ENCODE peak calls at places on chromosome 22, in eight cellular contexts. G is GM12865; X is fibroblast of pulmonary artery; E is stimulated activated CD4-positive, alpha-beta T cell treated with anti-CD3 and anti-CD28 coated beads, Interleukin-15, amount 100 ng/mL, for 24 hours; D is NCI-H1417; A is C1 segment of cervical spinal cord; F is transverse colon; N is HuH-7. J is an unnamed sample.

GRCh38 chr22:41280065-41280464 is 5.9 kb downstream of the RANGAP1 start:
- DNase-seq in G (no peak), X (no peak), E (no peak), D (no peak), A (no peak), F (no peak), N (no peak), J (no peak)

GRCh38 chr22:46085831-46086576 is 64.3 kb upstream of the PPARA start:
- DNase-seq in G (no peak), X (peak; percentile 51), E (no peak), D (no peak), A (no peak), F (peak; percentile 93), N (no peak), J (no peak)

GRCh38 chr22:50091092-50091491 is 1.3 kb downstream of the MOV10L1 start:
- DNase-seq in G (no peak), X (no peak), E (no peak), D (no peak), A (no peak), F (no peak), N (no peak), J (no peak)

GRCh38 chr22:37189011-37189466 is 992 bp upstream of the C1QTNF6 start:
- DNase-seq in G (no peak), X (peak; percentile 75), E (no peak), D (no peak), A (no peak), F (no peak), N (no peak), J (no peak)

GRCh38 chr22:50641696-50642607 is 14.0 kb upstream of the ARSA start:
- DNase-seq in G (peak; percentile 13), X (peak; percentile 48), E (no peak), D (no peak), A (no peak), F (no peak), N (peak; percentile 75), J (no peak)

GRCh38 chr22:24521791-24522245 is 26.7 kb downstream of the UPB1 start:
- DNase-seq in G (peak; percentile 75), X (peak; percentile 71), E (peak; percentile 49), D (peak; percentile 80), A (no peak), F (peak; percentile 68), N (peak; percentile 83), J (peak; percentile 55)

GRCh38 chr22:19120829-19121630 is 1.2 kb downstream of the DGCR2 start:
- DNase-seq in G (no peak), X (peak; percentile 32), E (peak; percentile 58), D (no peak), A (no peak), F (peak; percentile 80), N (peak; percentile 71), J (peak; percentile 32)

GRCh38 chr22:30309981-30310672 is 16.6 kb downstream of the TBC1D10A start:
- DNase-seq in G (peak; percentile 74), X (no peak), E (no peak), D (peak; percentile 4), A (no peak), F (peak; percentile 74), N (no peak), J (no peak)

GRCh38 chr22:26589367-26589844 is 526 bp downstream of the TPST2 start:
- DNase-seq in G (peak; percentile 29), X (no peak), E (peak; percentile 56), D (no peak), A (no peak), F (peak; percentile 57), N (peak; percentile 64), J (peak; percentile 18)

GRCh38 chr22:37762389-37762836 is 45.3 kb upstream of the GCAT start:
- DNase-seq in G (no peak), X (no peak), E (no peak), D (no peak), A (no peak), F (no peak), N (no peak), J (no peak)

GRCh38 chr22:19903031-19903430 is 38.5 kb upstream of the COMT start:
- DNase-seq in G (no peak), X (no peak), E (no peak), D (peak; percentile 9), A (no peak), F (no peak), N (no peak), J (no peak)

GRCh38 chr22:28801845-28802594 is 1.7 kb upstream of the XBP1 start:
- DNase-seq in G (peak; percentile 52), X (no peak), E (no peak), D (no peak), A (no peak), F (peak; percentile 38), N (peak; percentile 74), J (no peak)

GRCh38 chr22:16937811-16938210 is 70.2 kb downstream of the GAB4 start:
- DNase-seq in G (no peak), X (no peak), E (no peak), D (no peak), A (no peak), F (no peak), N (no peak), J (no peak)

GRCh38 chr22:50056214-50056972 is 1.7 kb downstream of the TTLL8 start:
- DNase-seq in G (peak; percentile 21), X (no peak), E (no peak), D (no peak), A (no peak), F (no peak), N (no peak), J (no peak)

GRCh38 chr22:32904044-32904443 is 102.5 kb downstream of the TIMP3 start:
- DNase-seq in G (peak; percentile 28), X (peak; percentile 59), E (peak; percentile 34), D (no peak), A (no peak), F (peak; percentile 15), N (peak; percentile 54), J (peak; percentile 23)

GRCh38 chr22:47458348-47458747 is 695.9 kb downstream of the TBC1D22A start:
- DNase-seq in G (no peak), X (no peak), E (no peak), D (no peak), A (no peak), F (no peak), N (no peak), J (no peak)

GRCh38 chr22:30481711-30482110 is 9.9 kb upstream of the SEC14L3 start:
- DNase-seq in G (no peak), X (peak; percentile 9), E (no peak), D (no peak), A (no peak), F (no peak), N (no peak), J (peak; percentile 29)

GRCh38 chr22:35231585-35232084 is 25.7 kb upstream of the HMGXB4 start:
- DNase-seq in G (peak; percentile 90), X (peak; percentile 77), E (peak; percentile 82), D (peak; percentile 43), A (no peak), F (peak; percentile 82), N (peak; percentile 66), J (peak; percentile 53)

GRCh38 chr22:30371981-30372380 is 15.2 kb downstream of the CCDC157 start:
- DNase-seq in G (no peak), X (no peak), E (no peak), D (no peak), A (no peak), F (no peak), N (no peak), J (no peak)

GRCh38 chr22:49780281-49780991 is 47.2 kb downstream of the BRD1 start:
- DNase-seq in G (no peak), X (peak; percentile 17), E (no peak), D (no peak), A (no peak), F (no peak), N (no peak), J (no peak)

GRCh38 chr22:49769691-49770315 is 57.9 kb downstream of the BRD1 start:
- DNase-seq in G (no peak), X (no peak), E (no peak), D (no peak), A (no peak), F (peak; percentile 4), N (no peak), J (no peak)

GRCh38 chr22:45067731-45068130 is 57.9 kb upstream of the PHF21B start:
- DNase-seq in G (no peak), X (no peak), E (no peak), D (no peak), A (no peak), F (no peak), N (no peak), J (no peak)

GRCh38 chr22:20605328-20605727 is 97.9 kb downstream of the MED15 start:
- DNase-seq in G (no peak), X (no peak), E (no peak), D (no peak), A (no peak), F (no peak), N (no peak), J (no peak)

GRCh38 chr22:29243874-29244446 is 23.8 kb downstream of the RHBDD3 start:
- DNase-seq in G (no peak), X (no peak), E (no peak), D (no peak), A (no peak), F (no peak), N (no peak), J (no peak)

GRCh38 chr22:49243335-49243734 is 584.3 kb downstream of the BRD1 start:
- DNase-seq in G (no peak), X (no peak), E (no peak), D (no peak), A (no peak), F (no peak), N (no peak), J (no peak)

GRCh38 chr22:50577697-50577986 is 585 bp downstream of the CPT1B start:
- DNase-seq in G (no peak), X (no peak), E (no peak), D (no peak), A (no peak), F (no peak), N (no peak), J (no peak)

GRCh38 chr22:49824936-49825335 is 2.7 kb downstream of the BRD1 start:
- DNase-seq in G (no peak), X (no peak), E (no peak), D (no peak), A (no peak), F (no peak), N (no peak), J (no peak)

GRCh38 chr22:44383071-44383575 is 70.4 kb upstream of the SHISAL1 start:
- DNase-seq in G (no peak), X (no peak), E (no peak), D (no peak), A (no peak), F (no peak), N (no peak), J (no peak)

GRCh38 chr22:20550851-20551744 is 43.7 kb downstream of the MED15 start:
- DNase-seq in G (peak; percentile 23), X (peak; percentile 78), E (peak; percentile 73), D (no peak), A (peak; percentile 60), F (no peak), N (no peak), J (peak; percentile 78)